ENCODE peak calls at places on chromosomes 16 and 17, in four cellular contexts. One of them, this sample, is unnamed.

GRCh38 chr16:81384006-81384405 is 60.6 kb upstream of the CMIP start:
- DNase-seq in psoas muscle: no peak
- DNase-seq in AG04450: no peak
- DNase-seq in thyroid gland: no peak
- DNase-seq in this sample: no peak

GRCh38 chr17:78142113-78142861 is 3.9 kb upstream of the C17orf99 start:
- DNase-seq in psoas muscle: no peak
- DNase-seq in AG04450: peak; percentile 18
- DNase-seq in thyroid gland: peak; percentile 91
- DNase-seq in this sample: peak; percentile 88

GRCh38 chr17:67990909-67991308 is 5.4 kb downstream of the C17orf58 start:
- DNase-seq in psoas muscle: no peak
- DNase-seq in AG04450: no peak
- DNase-seq in thyroid gland: no peak
- DNase-seq in this sample: no peak

GRCh38 chr17:16980061-16980460 is 8.1 kb upstream of the TNFRSF13B start:
- DNase-seq in psoas muscle: no peak
- DNase-seq in AG04450: no peak
- DNase-seq in thyroid gland: no peak
- DNase-seq in this sample: no peak

GRCh38 chr17:9205520-9206159 is 184.3 kb downstream of the NTN1 start:
- DNase-seq in psoas muscle: no peak
- DNase-seq in AG04450: no peak
- DNase-seq in thyroid gland: no peak
- DNase-seq in this sample: no peak

GRCh38 chr17:6591599-6592158 is 35.3 kb upstream of the PITPNM3 start:
- DNase-seq in psoas muscle: no peak
- DNase-seq in AG04450: peak; percentile 63
- DNase-seq in thyroid gland: no peak
- DNase-seq in this sample: peak; percentile 44

GRCh38 chr16:81545470-81546175 is 101.0 kb downstream of the CMIP start:
- DNase-seq in psoas muscle: no peak
- DNase-seq in AG04450: no peak
- DNase-seq in thyroid gland: no peak
- DNase-seq in this sample: no peak

GRCh38 chr17:65902165-65902564 is 289.8 kb downstream of the CEP112 start:
- DNase-seq in psoas muscle: no peak
- DNase-seq in AG04450: no peak
- DNase-seq in thyroid gland: no peak
- DNase-seq in this sample: no peak

GRCh38 chr17:50269477-50270429 is 4.5 kb upstream of the TMEM92 start:
- DNase-seq in psoas muscle: peak; percentile 73
- DNase-seq in AG04450: peak; percentile 48
- DNase-seq in thyroid gland: peak; percentile 68
- DNase-seq in this sample: peak; percentile 62

GRCh38 chr17:73591278-73592078 is 52.8 kb downstream of the SDK2 start:
- DNase-seq in psoas muscle: no peak
- DNase-seq in AG04450: no peak
- DNase-seq in thyroid gland: peak; percentile 14
- DNase-seq in this sample: no peak

GRCh38 chr16:8966781-8967436 is 3.2 kb upstream of the USP7 start:
- DNase-seq in psoas muscle: no peak
- DNase-seq in AG04450: no peak
- DNase-seq in thyroid gland: no peak
- DNase-seq in this sample: no peak

GRCh38 chr16:80105160-80105559 is 435.6 kb upstream of the DYNLRB2 start:
- DNase-seq in psoas muscle: no peak
- DNase-seq in AG04450: no peak
- DNase-seq in thyroid gland: no peak
- DNase-seq in this sample: peak; percentile 57

GRCh38 chr16:48999508-48999907 is 282.1 kb downstream of the CBLN1 start:
- DNase-seq in psoas muscle: no peak
- DNase-seq in AG04450: no peak
- DNase-seq in thyroid gland: no peak
- DNase-seq in this sample: no peak

GRCh38 chr16:81593481-81593880 is 148.9 kb downstream of the CMIP start:
- DNase-seq in psoas muscle: no peak
- DNase-seq in AG04450: no peak
- DNase-seq in thyroid gland: no peak
- DNase-seq in this sample: no peak

DNA sequence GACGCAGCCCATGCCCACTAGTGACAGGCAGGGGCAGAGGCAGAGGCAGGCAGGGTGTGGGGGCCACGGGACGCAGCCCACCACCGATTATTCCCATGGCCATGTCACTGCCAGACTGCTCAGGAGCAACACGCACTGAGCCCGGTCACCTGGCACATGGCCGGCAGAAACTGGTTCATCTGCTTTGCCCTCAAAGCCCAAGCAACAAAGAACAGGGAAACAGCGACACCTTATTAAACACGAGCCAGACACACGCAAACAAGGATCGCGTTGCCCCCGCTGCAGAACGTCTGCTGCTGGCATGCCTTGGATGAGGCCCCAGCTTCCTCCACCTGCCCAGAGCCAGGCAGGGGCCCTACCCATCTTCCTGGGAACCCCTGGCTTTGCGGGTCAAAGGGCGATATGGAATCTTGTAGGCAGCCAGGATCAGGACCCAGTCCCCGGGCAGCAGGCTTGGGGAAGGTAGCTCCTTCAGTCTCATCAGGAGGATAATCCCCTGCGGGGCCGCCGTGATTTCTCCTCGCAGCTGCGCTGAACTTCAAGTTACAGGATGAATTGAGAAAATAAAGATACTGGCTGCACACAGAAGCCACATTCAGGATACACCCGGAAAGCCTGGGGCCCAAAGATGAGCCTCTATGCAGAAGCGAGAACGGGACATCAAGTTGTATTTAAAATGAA is 4.8 kb downstream of the TBC1D16 start:
- DNase-seq in psoas muscle: no peak
- DNase-seq in AG04450: no peak
- DNase-seq in thyroid gland: peak; percentile 90
- DNase-seq in this sample: no peak
- H3K27ac ChIP-seq in psoas muscle: no peak overlapping the region
- H3K27ac ChIP-seq in AG04450: no peak overlapping the region
- H3K27ac ChIP-seq in thyroid gland: peak overlapping the region; percentile 61
- H3K27ac ChIP-seq in this sample: peak overlapping the region; percentile 9

GRCh38 chr17:3723556-3724372 is at the start of gene HASPIN:
- DNase-seq in psoas muscle: peak; percentile 90
- DNase-seq in AG04450: peak; percentile 62
- DNase-seq in thyroid gland: peak; percentile 88
- DNase-seq in this sample: peak; percentile 99
- TF ChIP-seq CTCF in psoas muscle: peak; percentile 26
- TF ChIP-seq CTCF in AG04450: peak; percentile 34
- TF ChIP-seq CTCF in thyroid gland: no peak
- TF ChIP-seq CTCF in this sample: no peak

GRCh38 chr16:10338426-10338825 is 47.4 kb upstream of the ATF7IP2 start:
- DNase-seq in psoas muscle: no peak
- DNase-seq in AG04450: no peak
- DNase-seq in thyroid gland: peak; percentile 7
- DNase-seq in this sample: no peak
- H3K27ac ChIP-seq in psoas muscle: no peak overlapping the region
- H3K27ac ChIP-seq in AG04450: no peak overlapping the region
- H3K27ac ChIP-seq in thyroid gland: no peak overlapping the region
- H3K27ac ChIP-seq in this sample: peak overlapping the region; percentile 73

GRCh38 chr16:46688657-46689491 is at the start of gene VPS35:
- DNase-seq in psoas muscle: peak; percentile 99
- DNase-seq in AG04450: peak; percentile 97
- DNase-seq in thyroid gland: peak; percentile 100
- DNase-seq in this sample: peak; percentile 98
- TF ChIP-seq CTCF in psoas muscle: peak; percentile 6
- TF ChIP-seq CTCF in AG04450: peak; percentile 8
- TF ChIP-seq CTCF in thyroid gland: peak; percentile 16
- TF ChIP-seq CTCF in this sample: peak; percentile 58

GRCh38 chr17:20771104-20771503 is 191.6 kb downstream of the CDRT15L2 start:
- DNase-seq in psoas muscle: no peak
- DNase-seq in AG04450: no peak
- DNase-seq in thyroid gland: no peak
- DNase-seq in this sample: no peak

GRCh38 chr17:20775331-20775730 is 195.8 kb downstream of the CDRT15L2 start:
- DNase-seq in psoas muscle: no peak
- DNase-seq in AG04450: no peak
- DNase-seq in thyroid gland: no peak
- DNase-seq in this sample: no peak

GRCh38 chr17:20779521-20779920 is 200.0 kb downstream of the CDRT15L2 start:
- DNase-seq in psoas muscle: no peak
- DNase-seq in AG04450: no peak
- DNase-seq in thyroid gland: no peak
- DNase-seq in this sample: no peak

DNA sequence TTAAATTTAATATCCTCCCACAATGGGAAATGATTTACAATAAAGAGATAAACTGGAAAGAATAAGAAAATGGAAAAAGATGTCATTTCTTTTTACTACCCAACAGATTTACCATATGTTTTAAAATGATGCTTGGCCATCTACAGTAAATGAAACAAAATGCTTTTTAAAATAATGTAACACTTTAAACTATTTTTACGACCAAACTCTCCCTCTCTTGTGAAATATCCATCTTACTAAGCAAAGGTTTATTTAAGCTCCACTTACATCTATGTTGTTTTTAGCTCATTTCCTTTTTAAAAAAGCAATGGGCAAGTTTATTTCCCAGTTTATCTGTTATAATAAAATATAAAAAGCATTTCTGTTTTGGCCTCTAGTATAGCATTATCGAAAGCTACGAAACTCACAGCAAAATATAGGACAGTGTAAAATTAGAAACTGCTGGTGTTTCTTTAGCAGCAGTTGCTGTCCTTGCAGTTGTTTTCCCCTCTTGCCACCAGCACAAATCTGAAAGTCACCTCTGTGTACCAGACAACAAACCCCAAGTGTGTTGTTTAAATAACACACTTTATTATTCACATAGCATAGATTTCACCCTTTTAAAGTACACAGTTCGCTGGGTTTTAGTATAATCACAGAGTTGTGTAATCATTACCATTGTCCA is 195.1 kb downstream of the CDRT15L2 start:
- DNase-seq in psoas muscle: no peak
- DNase-seq in AG04450: no peak
- DNase-seq in thyroid gland: no peak
- DNase-seq in this sample: no peak
- H3K27ac ChIP-seq in psoas muscle: no peak overlapping the region
- H3K27ac ChIP-seq in AG04450: no peak overlapping the region
- H3K27ac ChIP-seq in thyroid gland: no peak overlapping the region
- H3K27ac ChIP-seq in this sample: no peak overlapping the region

GRCh38 chr17:57956311-57957119 is 1.3 kb upstream of the CUEDC1 start:
- DNase-seq in psoas muscle: no peak
- DNase-seq in AG04450: no peak
- DNase-seq in thyroid gland: no peak
- DNase-seq in this sample: no peak

GRCh38 chr17:57954421-57955182 is 610 bp downstream of the CUEDC1 start:
- DNase-seq in psoas muscle: peak; percentile 85
- DNase-seq in AG04450: no peak
- DNase-seq in thyroid gland: peak; percentile 70
- DNase-seq in this sample: peak; percentile 57

GRCh38 chr17:57953703-57954420 is 1.4 kb downstream of the CUEDC1 start:
- DNase-seq in psoas muscle: no peak
- DNase-seq in AG04450: no peak
- DNase-seq in thyroid gland: no peak
- DNase-seq in this sample: no peak

GRCh38 chr17:57957120-57957850 is 2.1 kb upstream of the CUEDC1 start:
- DNase-seq in psoas muscle: no peak
- DNase-seq in AG04450: no peak
- DNase-seq in thyroid gland: no peak
- DNase-seq in this sample: no peak

DNA sequence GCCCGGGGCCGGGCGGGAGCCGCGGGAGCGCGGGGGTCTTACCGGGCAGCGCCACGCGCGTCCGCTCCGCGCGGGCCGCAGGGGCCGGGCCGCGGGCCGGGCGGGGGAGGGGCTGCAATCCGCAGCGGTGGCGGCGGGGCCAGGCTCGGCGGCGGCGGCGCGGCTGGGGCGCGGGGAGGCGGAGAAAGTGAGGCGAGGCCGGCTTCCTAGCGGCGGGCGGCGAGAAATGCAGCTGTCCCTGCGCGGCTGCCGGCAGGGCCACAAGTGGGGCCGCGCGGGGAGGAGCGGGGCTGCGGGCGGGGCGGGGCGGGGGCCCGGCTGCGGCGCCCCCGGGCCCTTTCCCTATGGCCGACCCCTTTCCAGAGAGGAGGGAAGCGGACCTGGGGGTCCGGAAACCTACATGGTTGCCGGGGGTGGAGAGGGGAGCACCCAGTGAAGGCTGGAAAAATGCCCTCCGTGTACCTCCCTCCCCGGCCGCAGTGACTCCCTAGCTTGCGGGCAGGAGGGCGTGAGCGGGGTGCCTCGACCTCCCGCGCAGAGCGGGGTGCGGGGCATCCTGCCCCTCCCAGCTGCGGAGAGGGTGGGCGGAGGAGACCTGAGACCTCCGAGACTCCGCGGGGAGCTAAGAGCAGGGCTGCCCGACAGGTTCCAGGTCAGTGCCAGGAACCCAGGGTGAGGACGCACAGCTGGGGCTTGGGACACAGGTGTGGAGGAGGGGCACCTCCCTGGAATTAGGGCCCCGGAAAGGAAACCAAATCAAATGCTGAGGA is at the start of gene CUEDC1:
- DNase-seq in psoas muscle: peak; percentile 86
- DNase-seq in AG04450: no peak
- DNase-seq in thyroid gland: peak; percentile 77
- DNase-seq in this sample: peak; percentile 71
- TF ChIP-seq CTCF in psoas muscle: peak; percentile 49
- TF ChIP-seq CTCF in AG04450: peak; percentile 29
- TF ChIP-seq CTCF in thyroid gland: peak; percentile 42
- TF ChIP-seq CTCF in this sample: peak; percentile 70

DNA sequence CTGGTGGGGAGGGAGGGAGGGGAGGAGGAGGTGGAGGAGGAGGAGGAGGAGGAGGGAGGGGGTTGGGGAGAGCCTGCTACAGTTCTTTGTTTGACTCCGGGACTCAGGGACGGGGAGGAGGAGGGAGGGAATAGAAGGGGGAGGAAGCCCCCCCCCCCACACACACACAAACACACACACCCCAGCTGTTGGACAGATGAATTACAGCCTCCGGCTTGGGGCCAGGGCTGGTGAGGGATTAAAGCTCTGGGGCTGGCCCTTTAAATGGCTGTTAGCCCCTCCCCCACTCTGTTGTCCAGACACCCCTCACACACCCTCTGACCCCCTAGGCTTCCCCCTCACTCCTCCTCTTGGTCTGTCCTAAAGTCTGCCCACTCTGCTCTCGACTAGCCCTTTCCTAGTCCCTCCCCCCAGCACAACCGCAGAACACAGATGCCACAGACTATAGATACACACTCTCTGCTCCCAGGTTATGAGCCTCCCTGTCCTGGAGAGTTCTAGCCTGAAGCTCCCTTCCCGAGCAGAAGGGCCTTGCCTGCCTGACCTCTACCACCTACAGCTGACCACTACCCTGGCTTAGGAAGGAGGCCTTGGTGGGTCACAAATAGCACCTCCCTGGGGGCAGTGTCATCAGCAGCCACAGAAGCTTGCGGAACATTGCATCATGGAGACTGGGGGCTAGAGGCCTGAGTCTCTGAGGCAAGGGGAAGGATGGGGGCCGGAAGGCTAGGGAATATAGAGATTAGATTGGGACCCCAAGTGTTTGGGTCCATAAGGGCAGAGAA is 4.5 kb downstream of the KDM6B start:
- DNase-seq in psoas muscle: no peak
- DNase-seq in AG04450: no peak
- DNase-seq in thyroid gland: no peak
- DNase-seq in this sample: no peak
- H3K27ac ChIP-seq in psoas muscle: peak overlapping the region; percentile 99
- H3K27ac ChIP-seq in AG04450: peak overlapping the region; percentile 68
- H3K27ac ChIP-seq in thyroid gland: peak overlapping the region; percentile 99
- H3K27ac ChIP-seq in this sample: peak overlapping the region; percentile 75